ENCODE peak calls at places on chromosomes 13 and 19, in four cellular contexts. K is thoracic aorta, S is EL, H is endodermal cell. C is an unnamed sample.
A peak's percentile ranks its signal among the peaks of the same experiment; 100 is the strongest.

GRCh38 chr13:41960700-41961697 is at the start of gene VWA8:
- DNase-seq in K (peak; percentile 21), S (peak; percentile 82), H (peak; percentile 96), C (peak; percentile 89)

GRCh38 chr13:36217456-36217855 is 3.1 kb upstream of the SOHLH2 start:
- DNase-seq in H (no peak), S (no peak), K (no peak), C (no peak)

GRCh38 chr13:95956589-95957148 is 96.5 kb downstream of the UGGT2 start:
- DNase-seq in H (no peak), S (peak; percentile 11), K (no peak), C (no peak)

GRCh38 chr19:22532388-22533310 is 101.5 kb upstream of the ZNF492 start:
- DNase-seq in H (no peak), S (no peak), K (peak; percentile 86), C (no peak)

GRCh38 chr19:31220540-31220939 is 128.7 kb downstream of the TSHZ3 start:
- DNase-seq in S (peak; percentile 23), H (peak; percentile 66), K (no peak), C (no peak)

GRCh38 chr13:24627090-24627714 is 53.0 kb upstream of the ATP12A start:
- DNase-seq in K (no peak), H (peak; percentile 95), S (peak; percentile 21), C (peak; percentile 25)

GRCh38 chr19:6099633-6100032 is 10.7 kb downstream of the RFX2 start:
- DNase-seq in S (no peak), H (no peak), K (no peak), C (no peak)

GRCh38 chr13:71661921-71662320 is 205.1 kb downstream of the DACH1 start:
- DNase-seq in S (no peak), K (no peak), H (no peak), C (no peak)

GRCh38 chr19:41350735-41351338 is 2.9 kb downstream of the TGFB1 start:
- DNase-seq in S (peak; percentile 34), H (no peak), K (no peak), C (no peak)

GRCh38 chr13:80262051-80262695 is 78.8 kb downstream of the SPRY2 start:
- DNase-seq in S (no peak), H (no peak), K (no peak), C (no peak)

GRCh38 chr19:33438016-33438671 is 64.6 kb downstream of the CEBPG start:
- DNase-seq in K (no peak), S (peak; percentile 7), H (no peak), C (no peak)

GRCh38 chr13:77810891-77811290 is 107.7 kb downstream of the EDNRB start:
- DNase-seq in K (no peak), S (no peak), H (no peak), C (no peak)

GRCh38 chr13:50366488-50367174 is 351.4 kb downstream of the KCNRG start:
- DNase-seq in S (no peak), K (no peak), H (no peak), C (no peak)

GRCh38 chr19:1471514-1472107 is 7.4 kb downstream of the C19orf25 start:
- DNase-seq in H (peak; percentile 52), S (peak; percentile 37), K (no peak), C (no peak)

GRCh38 chr19:2375341-2376121 is 15.5 kb downstream of the TMPRSS9 start:
- DNase-seq in S (no peak), K (no peak), H (no peak), C (no peak)

GRCh38 chr19:1266116-1266817 is 2.9 kb upstream of the CIRBP start:
- DNase-seq in H (peak; percentile 95), S (peak; percentile 90), K (no peak), C (peak; percentile 94)

GRCh38 chr19:35080613-35081170 is 34.9 kb upstream of the FXYD3 start:
- DNase-seq in H (no peak), K (no peak), S (no peak), C (no peak)

GRCh38 chr13:37984357-37984756 is 114.8 kb upstream of the TRPC4 start:
- DNase-seq in H (peak; percentile 57), K (no peak), S (no peak), C (no peak)

GRCh38 chr19:7214329-7215089 is 79.7 kb downstream of the INSR start:
- DNase-seq in S (no peak), K (no peak), H (no peak), C (no peak)

GRCh38 chr19:6056801-6057650 is 53.3 kb downstream of the RFX2 start:
- DNase-seq in K (peak; percentile 84), H (peak; percentile 48), S (peak; percentile 92), C (peak; percentile 80)

GRCh38 chr19:36093687-36094086 is 17.3 kb upstream of the OVOL3 start:
- DNase-seq in K (no peak), H (no peak), S (no peak), C (no peak)

GRCh38 chr19:3250675-3251074 is 26.2 kb downstream of the CELF5 start:
- DNase-seq in H (peak; percentile 75), K (no peak), S (no peak), C (peak; percentile 43)

GRCh38 chr19:18475004-18475453 is 37.1 kb upstream of the ISYNA1 start:
- DNase-seq in K (no peak), S (no peak), H (no peak), C (no peak)

GRCh38 chr19:5454743-5455142 is 474 bp upstream of the ZNRF4 start:
- DNase-seq in K (no peak), H (no peak), S (no peak), C (no peak)

GRCh38 chr13:83065136-83065535 is 817.1 kb downstream of the SLITRK1 start:
- DNase-seq in S (peak; percentile 69), H (no peak), K (peak; percentile 53), C (peak; percentile 10)

GRCh38 chr19:426725-427445 is 17.9 kb upstream of the C2CD4C start:
- DNase-seq in K (no peak), H (peak; percentile 47), S (no peak), C (no peak)

GRCh38 chr13:39765801-39766463 is 110.5 kb downstream of the COG6 start:
- DNase-seq in K (no peak), H (peak; percentile 76), S (peak; percentile 33), C (peak; percentile 9)

GRCh38 chr19:11268783-11269267 is 6.5 kb upstream of the DOCK6 start:
- DNase-seq in H (no peak), K (no peak), S (peak; percentile 67), C (peak; percentile 66)

C was measured in AG08396.